ENCODE peak calls at places on chromosomes 5 and 9, in six cellular contexts. T, G, F, V, L and I are unnamed samples.

GRCh38 chr9:26062172-26062571 is 383.9 kb upstream of the TUSC1 start:
- DNase-seq in L (no peak), F (no peak), G (no peak), V (peak), T (peak), I (no peak)

GRCh38 chr5:106392766-106393165 is 1278.0 kb downstream of the EFNA5 start:
- DNase-seq in G (no peak), V (no peak), L (no peak), F (no peak), T (no peak), I (no peak)

GRCh38 chr5:168076561-168076991 is 214.9 kb upstream of the WWC1 start:
- DNase-seq in G (peak), L (no peak), F (no peak), T (peak), V (peak), I (peak)

GRCh38 chr5:104594850-104595249 is 1032.3 kb upstream of the NUDT12 start:
- DNase-seq in F (no peak), T (no peak), V (no peak), L (no peak), G (no peak), I (no peak)

GRCh38 chr9:127455299-127455992 is 4.1 kb downstream of the LRSAM1 start:
- DNase-seq in T (no peak), F (no peak), V (no peak), L (no peak), G (no peak), I (peak)

GRCh38 chr5:117054808-117055398 is 480.3 kb upstream of the SEMA6A start:
- DNase-seq in L (no peak), G (no peak), F (no peak), T (no peak), V (no peak), I (no peak)

GRCh38 chr5:57004800-57005199 is 52.9 kb upstream of the MIER3 start:
- DNase-seq in V (no peak), L (peak), F (no peak), G (no peak), T (peak), I (peak)

GRCh38 chr5:72410896-72411295 is 90.7 kb downstream of the PTCD2 start:
- DNase-seq in G (no peak), F (no peak), V (no peak), T (no peak), L (no peak), I (no peak)

GRCh38 chr5:34008721-34009120 is 871 bp upstream of the AMACR start:
- DNase-seq in L (no peak), V (no peak), T (no peak), G (no peak), F (no peak), I (no peak)

GRCh38 chr9:15144567-15145174 is 162.3 kb downstream of the TTC39B start:
- DNase-seq in V (no peak), T (no peak), F (no peak), L (no peak), G (no peak), I (no peak)

GRCh38 chr5:137105351-137105750 is 393.8 kb downstream of the SPOCK1 start:
- DNase-seq in F (no peak), L (no peak), V (no peak), T (no peak), G (no peak), I (no peak)

GRCh38 chr5:132466453-132467291 is 23.9 kb downstream of the IRF1 start:
- DNase-seq in T (peak), V (no peak), F (no peak), G (no peak), L (peak), I (no peak)

GRCh38 chr5:35854248-35854647 is 2.4 kb upstream of the IL7R start:
- DNase-seq in V (no peak), T (no peak), G (no peak), F (no peak), L (no peak), I (no peak)

GRCh38 chr5:178435321-178436238 is 154.6 kb downstream of the COL23A1 start:
- DNase-seq in V (no peak), L (no peak), T (no peak), F (no peak), G (no peak), I (peak)

GRCh38 chr9:37424686-37425297 is 2.3 kb downstream of the GRHPR start:
- DNase-seq in G (no peak), V (no peak), F (no peak), L (no peak), T (no peak), I (no peak)

GRCh38 chr9:137685035-137685885 is 66.5 kb downstream of the EHMT1 start:
- DNase-seq in T (no peak), F (no peak), G (no peak), V (no peak), L (no peak), I (no peak)

GRCh38 chr9:93580654-93581380 is 4.4 kb downstream of the PHF2 start:
- DNase-seq in G (no peak), V (no peak), T (no peak), F (no peak), L (no peak), I (peak)

GRCh38 chr5:134642931-134643530 is 5.6 kb upstream of the SEC24A start:
- DNase-seq in T (no peak), G (no peak), F (no peak), L (no peak), V (no peak), I (no peak)

GRCh38 chr5:122192883-122193496 is 63.6 kb downstream of the ZNF474 start:
- DNase-seq in G (peak), V (peak), L (peak), F (peak), T (peak), I (peak)

GRCh38 chr9:80875947-80876346 is 813.4 kb downstream of the TLE1 start:
- DNase-seq in T (no peak), L (no peak), G (no peak), V (no peak), F (no peak), I (no peak)

GRCh38 chr5:159732220-159732619 is 184.1 kb upstream of the ADRA1B start:
- DNase-seq in V (no peak), F (no peak), T (no peak), G (no peak), L (no peak), I (no peak)

DNA sequence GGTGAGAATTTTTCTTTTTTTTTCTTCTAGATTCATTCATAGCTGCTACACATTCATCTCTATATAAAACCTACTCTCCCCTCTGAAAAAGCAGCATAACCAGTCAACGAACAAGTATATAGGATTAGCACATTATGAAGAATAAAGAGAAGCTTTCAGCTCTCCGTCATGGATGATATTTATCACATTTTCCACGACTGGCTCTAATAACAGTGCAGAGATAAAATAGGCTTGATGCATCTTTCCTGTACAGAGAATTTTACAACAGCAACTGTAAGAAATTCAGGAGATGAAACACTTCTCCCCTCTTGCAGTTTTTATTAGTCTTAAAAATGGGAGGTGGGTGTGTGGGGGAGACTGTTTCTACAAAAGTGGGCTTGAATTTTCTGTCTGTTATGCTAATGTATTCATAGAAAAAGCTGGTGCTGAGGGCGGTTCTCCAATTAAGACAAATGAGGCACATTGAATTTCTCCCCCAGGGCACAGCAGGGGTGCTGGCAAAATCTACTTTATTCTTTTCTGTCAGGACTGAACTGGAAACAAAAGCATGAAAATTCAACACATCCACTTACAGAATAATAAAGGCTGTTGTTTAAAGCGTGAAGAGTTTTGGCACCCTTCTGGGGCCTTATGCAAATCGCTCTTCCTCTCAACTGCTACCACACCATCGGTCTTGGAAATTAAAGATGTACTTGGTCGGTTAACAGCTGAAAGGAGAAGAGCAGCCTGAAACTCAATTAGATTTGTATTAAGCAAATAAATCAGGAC is 233.9 kb upstream of the ZNF608 start:
- DNase-seq in F (peak), L (no peak), V (peak), T (peak), G (peak), I (peak)
- H3K27ac ChIP-seq in F (peak), L (no peak), V (peak), T (no peak), G (no peak), I (peak)

GRCh38 chr9:134293031-134293521 is 33.2 kb upstream of the RXRA start:
- DNase-seq in F (no peak), T (no peak), G (no peak), V (no peak), L (no peak), I (peak)
- H3K9ac ChIP-seq in F (no peak), T (no peak), G (no peak), V (no peak), L (no peak), I (no peak)

GRCh38 chr9:21802418-21803000 is at the start of gene MTAP:
- DNase-seq in T (peak), F (peak), V (peak), L (no peak), G (peak), I (peak)

GRCh38 chr9:21804336-21804735 is 1.9 kb downstream of the MTAP start:
- DNase-seq in G (no peak), V (no peak), L (no peak), T (no peak), F (no peak), I (no peak)

GRCh38 chr9:21803674-21804048 is 1.2 kb downstream of the MTAP start:
- DNase-seq in G (no peak), T (peak), F (no peak), V (no peak), L (no peak), I (no peak)

GRCh38 chr9:21806644-21807043 is 4.2 kb downstream of the MTAP start:
- DNase-seq in L (no peak), T (no peak), V (no peak), F (no peak), G (no peak), I (no peak)

GRCh38 chr9:21804791-21805190 is 2.4 kb downstream of the MTAP start:
- DNase-seq in G (no peak), L (no peak), F (no peak), T (no peak), V (no peak), I (no peak)
- H3K27ac ChIP-seq in G (no peak), L (no peak), F (no peak), T (no peak), V (no peak), I (no peak)

GRCh38 chr9:73149371-73150067 is 2.1 kb upstream of the ANXA1 start:
- DNase-seq in V (no peak), L (no peak), F (no peak), T (peak), G (no peak), I (no peak)
- H3K9ac ChIP-seq in V (no peak), L (peak), F (no peak), T (no peak), G (peak), I (no peak)

DNA sequence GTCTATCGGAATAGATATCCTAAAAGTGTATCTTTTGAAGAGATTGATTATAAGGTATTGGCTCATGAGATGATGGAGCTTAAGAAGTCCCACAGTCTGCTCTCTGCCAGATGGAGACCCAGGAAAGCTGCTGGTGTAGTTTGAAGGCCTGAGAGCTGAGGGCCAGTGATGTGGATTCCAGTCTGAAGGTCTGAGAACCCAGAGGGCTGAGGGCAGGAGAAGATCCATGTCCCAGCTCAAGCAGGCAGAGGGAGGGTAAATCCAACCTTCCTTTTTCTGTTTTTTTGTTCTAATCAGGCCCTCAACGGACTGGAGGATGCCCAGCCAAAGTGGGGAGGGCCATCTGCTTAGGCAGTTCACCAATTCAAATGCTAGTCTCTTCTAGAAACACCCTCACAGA is 11.0 kb upstream of the ABL1 start:
- DNase-seq in G (no peak), L (no peak), F (no peak), V (no peak), T (peak), I (peak)
- H3K27ac ChIP-seq in G (peak), L (no peak), F (peak), V (peak), T (peak), I (peak)

DNA sequence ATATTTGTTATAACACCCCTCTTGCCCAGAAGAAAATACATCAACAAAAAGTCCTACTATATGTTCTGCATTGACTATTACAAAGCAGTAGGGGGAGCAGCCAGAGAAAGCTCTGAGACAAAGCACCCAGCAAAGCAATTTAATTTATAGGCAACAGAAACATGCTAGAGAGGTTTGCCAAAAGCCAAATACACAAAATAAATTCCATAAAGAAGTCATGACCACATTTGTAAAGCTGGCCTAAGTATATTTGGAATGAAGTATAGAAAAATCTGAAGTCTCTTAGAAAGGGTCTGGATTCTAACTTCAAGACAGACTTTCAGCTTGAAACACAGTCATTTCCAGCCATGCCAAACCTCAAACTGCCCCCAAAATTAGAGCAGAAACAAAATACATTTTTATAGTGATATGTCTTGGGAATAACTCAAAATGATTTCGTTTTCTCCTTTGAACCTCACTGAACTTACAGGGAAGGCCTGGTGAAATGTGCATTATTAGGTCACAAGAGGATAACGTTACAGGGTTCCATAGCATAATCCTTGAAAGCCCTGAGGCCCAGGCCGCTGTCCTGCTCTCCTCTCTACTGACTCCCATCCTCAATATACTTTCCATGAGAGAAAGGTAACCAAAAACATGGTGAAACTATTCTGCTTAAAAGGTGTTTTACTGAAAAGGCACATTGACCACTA is 451.8 kb downstream of the RAB3C start:
- DNase-seq in F (no peak), V (peak), L (no peak), G (peak), T (peak), I (no peak)
- H3K9ac ChIP-seq in F (no peak), V (no peak), L (no peak), G (no peak), T (no peak), I (no peak)

DNA sequence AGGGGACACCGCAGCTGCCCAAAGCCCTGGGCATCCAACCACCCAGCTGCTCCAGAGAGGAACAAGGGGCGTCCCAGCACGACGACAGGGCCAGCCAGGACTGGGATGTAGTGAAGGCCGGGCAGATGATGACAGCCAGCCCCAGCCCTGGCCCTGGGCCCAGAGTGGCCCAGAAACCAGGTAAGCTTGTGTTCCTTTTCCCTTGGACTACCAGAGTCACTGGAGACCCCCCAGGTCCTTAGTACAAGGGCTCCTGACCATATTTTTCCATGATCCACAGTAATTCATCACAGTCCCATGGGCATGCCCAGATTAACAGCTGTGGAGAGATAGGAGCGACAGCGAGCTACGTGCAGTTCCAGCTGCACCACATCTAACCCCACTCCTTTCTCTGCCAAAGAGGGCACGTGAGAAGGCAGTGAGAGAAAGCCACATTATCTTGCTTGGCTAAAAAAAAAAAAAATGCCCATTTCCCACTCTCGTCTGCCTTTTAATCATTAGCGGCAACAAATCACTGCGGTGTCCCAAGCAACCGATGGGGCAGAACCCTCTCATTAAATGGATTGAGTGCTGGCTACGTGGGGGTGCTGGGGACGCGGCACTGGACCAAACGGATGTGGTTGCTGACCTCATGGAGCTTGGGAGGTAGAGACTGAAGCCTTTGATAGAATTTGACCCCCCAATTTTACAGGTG is 21.7 kb upstream of the SYNPO start:
- DNase-seq in F (no peak), T (no peak), G (peak), L (no peak), V (no peak), I (no peak)
- H3K27ac ChIP-seq in F (no peak), T (no peak), G (no peak), L (no peak), V (no peak), I (no peak)